ENCODE peak calls at places on chromosomes 13 and 19, in nine cellular contexts. I is coronary artery, Y is heart right ventricle, O is endothelial cell, E is choroid plexus epithelial cell, L is HFFc6, B is Panc1, C is lower leg skin, G is transverse colon. Z is an unnamed sample.

GRCh38 chr13:60583196-60583908 is 186.3 kb downstream of the TDRD3 start:
- DNase-seq in I (no peak), Y (peak), O (no peak), E (peak), L (peak), B (no peak), C (peak), G (no peak), Z (no peak)

GRCh38 chr13:44908266-44908665 is 81.0 kb downstream of the NUFIP1 start:
- DNase-seq in I (no peak), Y (no peak), O (no peak), E (no peak), L (no peak), B (no peak), C (no peak), G (no peak), Z (no peak)

GRCh38 chr13:27810461-27810860 is 18.2 kb downstream of the GSX1 start:
- DNase-seq in I (no peak), Y (no peak), O (no peak), E (no peak), L (no peak), B (no peak), C (no peak), G (no peak), Z (no peak)

GRCh38 chr19:45542234-45542668 is 35.0 kb downstream of the VASP start:
- DNase-seq in I (no peak), Y (no peak), O (no peak), E (no peak), L (no peak), B (no peak), C (no peak), G (no peak), Z (no peak)

GRCh38 chr19:4094761-4095487 is 28.2 kb upstream of the ZBTB7A start:
- DNase-seq in I (no peak), Y (no peak), O (no peak), E (no peak), L (no peak), B (no peak), C (no peak), G (peak), Z (no peak)

GRCh38 chr13:26623125-26623524 is 65.6 kb downstream of the WASF3 start:
- DNase-seq in I (no peak), Y (no peak), O (no peak), E (peak), L (no peak), B (no peak), C (no peak), G (no peak), Z (no peak)

GRCh38 chr19:1046836-1047695 is 7.2 kb downstream of the ABCA7 start:
- DNase-seq in I (no peak), Y (no peak), O (no peak), E (no peak), L (no peak), B (no peak), C (no peak), G (peak), Z (no peak)

GRCh38 chr13:98189841-98190505 is 12.9 kb upstream of the RNF113B start:
- DNase-seq in I (no peak), Y (peak), O (no peak), E (no peak), L (no peak), B (no peak), C (no peak), G (no peak), Z (no peak)

GRCh38 chr13:32737111-32737571 is 150.9 kb downstream of the PDS5B start:
- DNase-seq in I (no peak), Y (no peak), O (no peak), E (peak), L (no peak), B (no peak), C (no peak), G (no peak), Z (no peak)

GRCh38 chr19:2507109-2507508 is 31.2 kb downstream of the GADD45B start:
- DNase-seq in I (no peak), Y (no peak), O (no peak), E (peak), L (peak), B (peak), C (no peak), G (peak), Z (no peak)

GRCh38 chr13:92137519-92137918 is 739.1 kb downstream of the GPC5 start:
- DNase-seq in I (no peak), Y (no peak), O (no peak), E (peak), L (no peak), B (no peak), C (no peak), G (no peak), Z (peak)

GRCh38 chr13:62305758-62306157 is 890.1 kb upstream of the PCDH20 start:
- DNase-seq in I (no peak), Y (no peak), O (no peak), E (no peak), L (no peak), B (no peak), C (no peak), G (no peak), Z (no peak)

GRCh38 chr13:91014696-91015095 is 332.8 kb upstream of the MIR17HG start:
- DNase-seq in I (no peak), Y (no peak), O (no peak), E (peak), L (no peak), B (no peak), C (no peak), G (no peak), Z (no peak)

GRCh38 chr13:91017669-91018053 is 329.8 kb upstream of the MIR17HG start:
- DNase-seq in I (no peak), Y (no peak), O (no peak), E (no peak), L (no peak), B (no peak), C (no peak), G (no peak), Z (no peak)

GRCh38 chr13:91020635-91021034 is 326.9 kb upstream of the MIR17HG start:
- DNase-seq in I (no peak), Y (no peak), O (no peak), E (no peak), L (no peak), B (no peak), C (no peak), G (no peak), Z (no peak)

GRCh38 chr13:91017031-91017668 is 330.3 kb upstream of the MIR17HG start:
- DNase-seq in I (no peak), Y (no peak), O (peak), E (peak), L (peak), B (peak), C (no peak), G (no peak), Z (peak)
- TF ChIP-seq CTCF in I (peak), Y (peak), O (peak), E (peak), L (peak), B (peak), C (no peak), G (peak), Z (peak)

GRCh38 chr19:15253076-15253475 is 20.8 kb upstream of the EPHX3 start:
- DNase-seq in I (no peak), Y (no peak), O (no peak), E (no peak), L (no peak), B (no peak), C (no peak), G (no peak), Z (no peak)

GRCh38 chr19:15250635-15250993 is 18.4 kb upstream of the EPHX3 start:
- DNase-seq in I (no peak), Y (no peak), O (no peak), E (no peak), L (peak), B (no peak), C (no peak), G (no peak), Z (no peak)

GRCh38 chr19:15251010-15251748 is 18.9 kb upstream of the EPHX3 start:
- DNase-seq in I (peak), Y (peak), O (no peak), E (peak), L (peak), B (no peak), C (no peak), G (no peak), Z (no peak)

GRCh38 chr19:15252398-15253018 is 20.3 kb upstream of the EPHX3 start:
- DNase-seq in I (peak), Y (no peak), O (peak), E (peak), L (peak), B (no peak), C (no peak), G (no peak), Z (peak)

DNA sequence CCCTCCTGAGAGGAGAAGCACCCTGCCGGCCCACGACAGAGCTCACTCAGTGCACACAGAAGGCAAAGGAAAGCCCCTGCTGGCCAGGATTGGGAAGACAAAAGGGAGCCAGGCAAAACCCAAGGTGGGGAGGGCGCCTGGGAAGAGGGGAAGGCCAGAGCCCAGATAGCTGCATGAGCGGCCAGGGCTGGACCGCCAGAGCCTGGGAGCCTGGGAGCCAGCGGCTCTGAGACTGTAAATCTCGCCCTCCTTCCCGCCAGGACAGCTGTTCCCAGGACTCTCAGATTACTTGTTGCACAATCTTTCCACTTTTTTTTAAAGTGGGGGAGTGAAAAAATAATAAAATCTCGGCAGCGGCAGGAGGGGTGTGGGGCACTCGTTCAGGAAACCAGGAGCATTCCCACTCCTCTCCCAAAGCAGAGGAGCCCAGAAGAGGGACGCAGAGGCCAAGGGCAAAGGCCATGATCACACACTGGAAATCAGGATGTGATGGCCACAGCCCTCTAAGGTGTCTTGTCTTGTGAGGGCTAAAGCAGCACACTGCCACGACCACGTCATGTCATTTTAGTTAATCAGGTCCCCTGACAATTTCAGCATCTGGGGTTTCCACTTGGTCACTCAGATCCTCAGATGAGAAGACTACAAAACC is 19.6 kb upstream of the EPHX3 start:
- DNase-seq in I (peak), Y (peak), O (peak), E (peak), L (peak), B (no peak), C (peak), G (peak), Z (peak)
- TF ChIP-seq CTCF in I (no peak), Y (peak), O (no peak), E (peak), L (peak), B (no peak), C (no peak), G (peak), Z (peak)

GRCh38 chr13:111259058-111259457 is 61.4 kb upstream of the TEX29 start:
- DNase-seq in I (peak), Y (no peak), O (no peak), E (no peak), L (no peak), B (no peak), C (no peak), G (no peak), Z (no peak)

GRCh38 chr13:111262281-111262680 is 58.2 kb upstream of the TEX29 start:
- DNase-seq in I (peak), Y (no peak), O (no peak), E (no peak), L (no peak), B (no peak), C (no peak), G (no peak), Z (no peak)

GRCh38 chr13:111263566-111263965 is 56.9 kb upstream of the TEX29 start:
- DNase-seq in I (no peak), Y (no peak), O (no peak), E (no peak), L (no peak), B (no peak), C (no peak), G (no peak), Z (no peak)

GRCh38 chr13:111262715-111263114 is 57.7 kb upstream of the TEX29 start:
- DNase-seq in I (peak), Y (no peak), O (no peak), E (no peak), L (no peak), B (no peak), C (no peak), G (no peak), Z (no peak)

GRCh38 chr13:111261326-111261725 is 59.1 kb upstream of the TEX29 start:
- DNase-seq in I (no peak), Y (no peak), O (no peak), E (no peak), L (no peak), B (no peak), C (no peak), G (no peak), Z (no peak)
- TF ChIP-seq CTCF in I (no peak), Y (no peak), O (no peak), E (no peak), L (no peak), B (no peak), C (no peak), G (no peak), Z (no peak)

GRCh38 chr19:10977773-10978155 is 16.9 kb downstream of the SMARCA4 start:
- DNase-seq in I (no peak), Y (no peak), O (no peak), E (no peak), L (no peak), B (no peak), C (no peak), G (no peak), Z (no peak)

GRCh38 chr19:10976200-10976892 is 15.5 kb downstream of the SMARCA4 start:
- DNase-seq in I (no peak), Y (no peak), O (no peak), E (no peak), L (no peak), B (no peak), C (no peak), G (no peak), Z (no peak)

GRCh38 chr19:10984166-10984735 is 23.4 kb downstream of the SMARCA4 start:
- DNase-seq in I (no peak), Y (no peak), O (no peak), E (no peak), L (no peak), B (no peak), C (no peak), G (no peak), Z (no peak)

GRCh38 chr19:10981496-10981895 is 20.7 kb downstream of the SMARCA4 start:
- DNase-seq in I (no peak), Y (no peak), O (no peak), E (peak), L (no peak), B (no peak), C (no peak), G (no peak), Z (no peak)

GRCh38 chr19:10979950-10980349 is 19.1 kb downstream of the SMARCA4 start:
- DNase-seq in I (no peak), Y (no peak), O (no peak), E (no peak), L (no peak), B (no peak), C (no peak), G (peak), Z (no peak)
- TF ChIP-seq CTCF in I (no peak), Y (no peak), O (no peak), E (no peak), L (no peak), B (no peak), C (no peak), G (no peak), Z (no peak)

GRCh38 chr13:111099292-111099691 is 15.8 kb upstream of the ARHGEF7 start:
- DNase-seq in I (no peak), Y (no peak), O (no peak), E (peak), L (no peak), B (no peak), C (no peak), G (no peak), Z (no peak)
- TF ChIP-seq CTCF in I (no peak), Y (no peak), O (no peak), E (peak), L (no peak), B (no peak), C (no peak), G (no peak), Z (no peak)